ENCODE peak calls at places on chromosomes 4 and X, in five cellular contexts. Y is cardiac muscle cell; V is kidney; B is CD4-positive, alpha-beta T cell; A is A549. Z is an unnamed sample.

GRCh38 chrX:151974336-151975227 is at the start of gene GABRE:
- DNase-seq in Y (peak; percentile 56), V (peak; percentile 83), B (no peak), A (peak; percentile 52), Z (no peak)

GRCh38 chr4:171880136-171880535 is 66.9 kb downstream of the GALNTL6 start:
- DNase-seq in Y (peak; percentile 59), V (no peak), B (no peak), A (peak; percentile 44), Z (peak; percentile 1)

GRCh38 chr4:184097815-184098214 is 119.9 kb downstream of the ENPP6 start:
- DNase-seq in Y (no peak), V (no peak), B (no peak), A (no peak), Z (no peak)

GRCh38 chr4:181661090-181661489 is 582.1 kb upstream of the TENM3 start:
- DNase-seq in Y (peak; percentile 77), V (no peak), B (no peak), A (no peak), Z (peak; percentile 46)

GRCh38 chrX:148204195-148204594 is 223.1 kb downstream of the FMR1NB start:
- DNase-seq in Y (no peak), V (no peak), B (no peak), A (no peak), Z (no peak)

GRCh38 chr4:124060261-124060918 is 652.1 kb downstream of the ANKRD50 start:
- DNase-seq in Y (peak; percentile 97), V (no peak), B (no peak), A (no peak), Z (no peak)

GRCh38 chr4:52032005-52032404 is 6.1 kb downstream of the SGCB start:
- DNase-seq in Y (no peak), V (no peak), B (no peak), A (no peak), Z (no peak)

GRCh38 chr4:153310793-153311192 is 33.7 kb upstream of the MND1 start:
- DNase-seq in Y (no peak), V (no peak), B (no peak), A (no peak), Z (no peak)

GRCh38 chr4:26736621-26737020 is 124.0 kb upstream of the STIM2 start:
- DNase-seq in Y (no peak), V (no peak), B (no peak), A (no peak), Z (no peak)

DNA sequence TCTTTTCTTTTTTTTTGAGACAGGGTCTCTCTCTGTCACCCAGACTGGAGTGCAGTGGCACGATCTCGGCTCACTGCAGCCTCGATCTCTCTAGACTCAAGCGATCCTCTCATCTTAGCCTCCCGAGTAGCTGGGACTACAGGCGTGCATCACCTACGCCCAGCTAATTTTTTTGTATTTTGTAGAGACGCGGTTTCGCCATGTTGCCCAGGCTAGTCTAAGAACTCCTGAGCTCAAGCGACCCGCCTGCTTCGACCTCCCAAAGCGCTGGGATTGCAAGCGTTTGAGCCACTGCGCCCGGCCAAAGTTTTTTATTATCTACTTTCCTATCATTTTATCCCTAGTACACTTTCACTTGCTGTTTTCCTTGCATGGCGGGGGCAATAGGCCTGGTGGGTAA is 1.4 kb downstream of the UBA6 start:
- DNase-seq in Y (no peak), V (no peak), B (no peak), A (no peak), Z (no peak)
- TF ChIP-seq CTCF in Y (no peak), V (no peak), B (no peak), A (no peak), Z (no peak)

GRCh38 chr4:71630783-71631182 is 153.1 kb downstream of the GC start:
- DNase-seq in Y (no peak), V (no peak), B (no peak), A (no peak), Z (no peak)
- H3K9me3 ChIP-seq in Y (no peaks in the 10 kb centered on the region), V (no peaks in the 10 kb centered on the region), B (peaks cover 5% of the 10 kb centered on the region), A (peaks cover 4% of the 10 kb centered on the region), Z (no peaks in the 10 kb centered on the region)

GRCh38 chrX:8971116-8971515 is 62.8 kb downstream of the FAM9B start:
- DNase-seq in Y (peak; percentile 71), V (no peak), B (no peak), A (peak; percentile 67), Z (peak; percentile 26)
- TF ChIP-seq CTCF in Y (peak; percentile 24), V (peak; percentile 37), B (peak; percentile 46), A (peak; percentile 52), Z (peak; percentile 55)

GRCh38 chr4:453267-453666 is 45.7 kb downstream of the ZNF721 start:
- DNase-seq in Y (no peak), V (no peak), B (no peak), A (no peak), Z (no peak)
- H3K9me3 ChIP-seq in Y (peaks cover 11% of the 10 kb centered on the region), V (peaks cover 57% of the 10 kb centered on the region), B (peaks cover 95% of the 10 kb centered on the region), A (peaks cover 94% of the 10 kb centered on the region), Z (peaks cover 68% of the 10 kb centered on the region)

GRCh38 chr4:7367894-7368293 is 66.8 kb downstream of the PSAPL1 start:
- DNase-seq in Y (no peak), V (peak; percentile 23), B (no peak), A (no peak), Z (no peak)

GRCh38 chr4:7371122-7371941 is 63.4 kb downstream of the PSAPL1 start:
- DNase-seq in Y (peak; percentile 50), V (peak; percentile 43), B (no peak), A (no peak), Z (no peak)

GRCh38 chr4:7368296-7368695 is 66.4 kb downstream of the PSAPL1 start:
- DNase-seq in Y (no peak), V (peak; percentile 51), B (no peak), A (no peak), Z (no peak)

GRCh38 chr4:7370038-7370437 is 64.7 kb downstream of the PSAPL1 start:
- DNase-seq in Y (no peak), V (peak; percentile 49), B (no peak), A (no peak), Z (no peak)

DNA sequence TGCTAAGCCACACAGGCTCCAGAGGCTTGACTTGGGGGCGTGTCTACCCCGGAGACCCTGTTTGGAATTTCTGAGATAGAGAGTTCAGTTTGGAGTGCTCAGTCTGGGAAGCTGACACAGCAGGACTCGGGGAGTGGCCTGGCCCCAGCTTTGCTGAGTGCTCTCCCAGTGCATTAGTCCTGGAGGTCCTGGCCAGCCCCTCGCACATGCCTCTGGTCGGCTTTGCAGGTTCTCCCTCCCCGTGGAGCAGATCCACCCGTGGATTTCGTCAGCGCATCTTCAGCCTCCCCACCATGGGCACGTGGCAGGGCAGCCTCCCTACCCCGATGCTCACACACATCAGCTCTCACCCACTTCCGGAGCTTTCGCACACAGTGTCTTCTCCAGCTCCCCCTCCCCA is 65.2 kb downstream of the PSAPL1 start:
- DNase-seq in Y (no peak), V (peak; percentile 48), B (no peak), A (no peak), Z (no peak)
- TF ChIP-seq CTCF in Y (no peak), V (no peak), B (no peak), A (no peak), Z (no peak)

Z was measured in AG04450.